ENCODE peak calls at places on chromosomes 2 and 18, in nine cellular contexts. M, J, I, Q, V, F, L, U and E are unnamed samples.

GRCh38 chr2:160305081-160305750 is 105.1 kb upstream of the ITGB6 start:
- DNase-seq in M (no peak), J (no peak), I (peak; percentile 77), Q (no peak), V (no peak), F (peak; percentile 92), L (no peak), U (no peak), E (peak; percentile 71)

GRCh38 chr2:219575566-219576504 is 3.7 kb downstream of the INHA start:
- DNase-seq in M (no peak), J (no peak), I (no peak), Q (no peak), V (no peak), F (no peak), L (peak; percentile 64), U (no peak), E (no peak)

GRCh38 chr2:216849987-216850386 is 9.9 kb downstream of the TNP1 start:
- DNase-seq in M (peak; percentile 62), J (no peak), I (no peak), Q (no peak), V (no peak), F (no peak), L (peak; percentile 75), U (peak; percentile 92), E (no peak)

GRCh38 chr2:45993476-45993991 is 303.7 kb upstream of the EPAS1 start:
- DNase-seq in M (peak; percentile 60), J (peak; percentile 55), I (peak; percentile 92), Q (peak; percentile 74), V (peak; percentile 76), F (peak; percentile 92), L (no peak), U (peak; percentile 86), E (peak; percentile 89)

GRCh38 chr2:236040600-236041328 is 127.4 kb downstream of the GBX2 start:
- DNase-seq in M (peak; percentile 28), J (no peak), I (no peak), Q (no peak), V (no peak), F (no peak), L (no peak), U (no peak), E (no peak)

GRCh38 chr2:191245046-191245868 is at the start of gene MYO1B:
- DNase-seq in M (no peak), J (peak; percentile 34), I (peak; percentile 68), Q (peak; percentile 61), V (peak; percentile 75), F (peak; percentile 76), L (peak; percentile 90), U (peak; percentile 75), E (peak; percentile 83)

GRCh38 chr2:233814063-233814435 is 35.9 kb downstream of the MROH2A start:
- DNase-seq in M (no peak), J (no peak), I (no peak), Q (no peak), V (no peak), F (peak; percentile 30), L (no peak), U (no peak), E (no peak)

GRCh38 chr18:47323158-47323557 is 71.7 kb upstream of the SKOR2 start:
- DNase-seq in M (no peak), J (no peak), I (no peak), Q (no peak), V (no peak), F (peak; percentile 49), L (no peak), U (no peak), E (no peak)

GRCh38 chr2:75146903-75147332 is 52.4 kb downstream of the TACR1 start:
- DNase-seq in M (no peak), J (no peak), I (peak; percentile 9), Q (peak; percentile 72), V (no peak), F (peak; percentile 66), L (no peak), U (no peak), E (peak; percentile 10)

GRCh38 chr2:5740073-5740472 is 47.9 kb downstream of the SOX11 start:
- DNase-seq in M (no peak), J (no peak), I (no peak), Q (no peak), V (no peak), F (no peak), L (no peak), U (no peak), E (no peak)

GRCh38 chr2:143347303-143347702 is 218.1 kb downstream of the ARHGAP15 start:
- DNase-seq in M (no peak), J (no peak), I (no peak), Q (no peak), V (no peak), F (no peak), L (no peak), U (no peak), E (no peak)

GRCh38 chr2:109322111-109322510 is 193.1 kb downstream of the SH3RF3 start:
- DNase-seq in M (peak; percentile 94), J (peak; percentile 41), I (peak; percentile 99), Q (no peak), V (peak; percentile 91), F (peak; percentile 99), L (peak; percentile 56), U (peak; percentile 84), E (peak; percentile 100)

GRCh38 chr2:206701952-206702630 is 16.1 kb downstream of the DYTN start:
- DNase-seq in M (no peak), J (no peak), I (no peak), Q (no peak), V (no peak), F (no peak), L (no peak), U (no peak), E (no peak)

GRCh38 chr2:234451852-234452625 is 44.8 kb downstream of the ARL4C start:
- DNase-seq in M (no peak), J (no peak), I (peak; percentile 93), Q (peak; percentile 91), V (no peak), F (peak; percentile 94), L (no peak), U (no peak), E (peak; percentile 93)

GRCh38 chr2:41241325-41242000 is 789.6 kb upstream of the SLC8A1 start:
- DNase-seq in M (no peak), J (no peak), I (no peak), Q (no peak), V (no peak), F (no peak), L (no peak), U (no peak), E (no peak)
- H3K4me3 ChIP-seq in M (no peak overlapping the region), J (no peak overlapping the region), I (no peak overlapping the region), Q (no peak overlapping the region), V (no peak overlapping the region), F (no peak overlapping the region), L (no peak overlapping the region), U (no peak overlapping the region), E (no peak overlapping the region)

DNA sequence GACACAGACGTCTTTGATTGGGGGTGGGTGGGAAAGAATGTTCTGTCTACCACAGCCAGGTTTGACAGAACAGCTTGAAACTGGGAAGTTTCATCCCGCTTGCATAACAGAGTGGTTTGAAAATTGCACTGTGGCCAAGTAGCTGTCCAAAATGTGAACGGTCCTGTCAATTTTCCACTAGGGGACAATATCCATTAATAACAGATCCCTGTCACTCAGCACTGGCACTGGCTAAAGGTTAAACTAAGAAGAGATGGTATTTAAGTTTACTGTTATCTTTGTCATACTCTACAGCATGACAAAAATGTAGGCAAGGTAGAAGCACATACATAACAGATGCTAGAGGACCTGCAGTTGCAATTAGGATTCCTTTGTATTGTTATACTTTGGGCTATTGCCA is 55.6 kb upstream of the ACMSD start:
- DNase-seq in M (no peak), J (no peak), I (peak; percentile 36), Q (peak; percentile 43), V (no peak), F (peak; percentile 38), L (no peak), U (no peak), E (no peak)
- TF ChIP-seq CTCF in M (no peak), J (peak; percentile 26), I (peak; percentile 27), Q (peak; percentile 79), V (no peak), F (peak; percentile 14), L (no peak), U (no peak), E (no peak)

GRCh38 chr2:80037310-80037709 is 267.2 kb downstream of the LRRTM1 start:
- DNase-seq in M (no peak), J (no peak), I (no peak), Q (no peak), V (no peak), F (no peak), L (no peak), U (no peak), E (no peak)
- H3K4me3 ChIP-seq in M (no peak overlapping the region), J (no peak overlapping the region), I (no peak overlapping the region), Q (no peak overlapping the region), V (no peak overlapping the region), F (no peak overlapping the region), L (no peak overlapping the region), U (no peak overlapping the region), E (no peak overlapping the region)

GRCh38 chr2:181305151-181306123 is 151.7 kb upstream of the ITGA4 start:
- DNase-seq in M (no peak), J (peak; percentile 58), I (peak; percentile 17), Q (no peak), V (no peak), F (peak; percentile 25), L (no peak), U (no peak), E (peak; percentile 79)

GRCh38 chr2:181307203-181307991 is 149.8 kb upstream of the ITGA4 start:
- DNase-seq in M (no peak), J (no peak), I (no peak), Q (no peak), V (no peak), F (no peak), L (no peak), U (no peak), E (no peak)

GRCh38 chr2:181300600-181301291 is 156.4 kb upstream of the ITGA4 start:
- DNase-seq in M (no peak), J (no peak), I (no peak), Q (no peak), V (no peak), F (no peak), L (no peak), U (no peak), E (no peak)

GRCh38 chr2:181306785-181307184 is 150.4 kb upstream of the ITGA4 start:
- DNase-seq in M (no peak), J (no peak), I (peak; percentile 23), Q (no peak), V (no peak), F (peak; percentile 25), L (no peak), U (no peak), E (peak; percentile 37)

GRCh38 chr2:181304011-181304844 is 153.0 kb upstream of the ITGA4 start:
- DNase-seq in M (no peak), J (peak; percentile 24), I (no peak), Q (no peak), V (no peak), F (no peak), L (no peak), U (no peak), E (no peak)
- TF ChIP-seq CTCF in M (no peak), J (no peak), I (no peak), Q (no peak), V (no peak), F (no peak), L (no peak), U (no peak), E (no peak)